ENCODE peak calls at places on chromosomes 5 and 9, in seven cellular contexts. One of them, this sample, is unnamed.

GRCh38 chr9:112065781-112066606 is 109.1 kb downstream of the SUSD1 start:
- DNase-seq in activated CD8-positive, alpha-beta memory T cell treated with anti-CD3 and anti-CD28 coated beads, Interleukin-2, amount 50 U/mL, for 48 hours: no peak
- DNase-seq in naive B cell: no peak
- DNase-seq in C1 segment of cervical spinal cord: no peak
- DNase-seq in colonic mucosa: peak
- DNase-seq in T-helper 2 cell: no peak
- DNase-seq in sciatic nerve: no peak
- DNase-seq in this sample: peak

GRCh38 chr9:84829997-84830696 is 160.6 kb downstream of the NTRK2 start:
- DNase-seq in activated CD8-positive, alpha-beta memory T cell treated with anti-CD3 and anti-CD28 coated beads, Interleukin-2, amount 50 U/mL, for 48 hours: no peak
- DNase-seq in naive B cell: no peak
- DNase-seq in C1 segment of cervical spinal cord: no peak
- DNase-seq in colonic mucosa: no peak
- DNase-seq in T-helper 2 cell: no peak
- DNase-seq in sciatic nerve: no peak
- DNase-seq in this sample: no peak

GRCh38 chr9:93255994-93256877 is 72.3 kb downstream of the WNK2 start:
- DNase-seq in activated CD8-positive, alpha-beta memory T cell treated with anti-CD3 and anti-CD28 coated beads, Interleukin-2, amount 50 U/mL, for 48 hours: peak
- DNase-seq in naive B cell: no peak
- DNase-seq in C1 segment of cervical spinal cord: no peak
- DNase-seq in colonic mucosa: peak
- DNase-seq in T-helper 2 cell: no peak
- DNase-seq in sciatic nerve: no peak
- DNase-seq in this sample: no peak

GRCh38 chr5:125481506-125482455 is 735.3 kb upstream of the ZNF608 start:
- DNase-seq in activated CD8-positive, alpha-beta memory T cell treated with anti-CD3 and anti-CD28 coated beads, Interleukin-2, amount 50 U/mL, for 48 hours: no peak
- DNase-seq in naive B cell: no peak
- DNase-seq in C1 segment of cervical spinal cord: no peak
- DNase-seq in colonic mucosa: no peak
- DNase-seq in T-helper 2 cell: no peak
- DNase-seq in sciatic nerve: no peak
- DNase-seq in this sample: no peak

GRCh38 chr5:126166368-126166767 is 256.8 kb upstream of the GRAMD2B start:
- DNase-seq in activated CD8-positive, alpha-beta memory T cell treated with anti-CD3 and anti-CD28 coated beads, Interleukin-2, amount 50 U/mL, for 48 hours: no peak
- DNase-seq in naive B cell: no peak
- DNase-seq in C1 segment of cervical spinal cord: no peak
- DNase-seq in colonic mucosa: no peak
- DNase-seq in T-helper 2 cell: no peak
- DNase-seq in sciatic nerve: no peak
- DNase-seq in this sample: no peak

GRCh38 chr5:126855266-126855665 is 78.3 kb downstream of the LMNB1 start:
- DNase-seq in activated CD8-positive, alpha-beta memory T cell treated with anti-CD3 and anti-CD28 coated beads, Interleukin-2, amount 50 U/mL, for 48 hours: no peak
- DNase-seq in naive B cell: no peak
- DNase-seq in C1 segment of cervical spinal cord: no peak
- DNase-seq in colonic mucosa: no peak
- DNase-seq in T-helper 2 cell: no peak
- DNase-seq in sciatic nerve: no peak
- DNase-seq in this sample: no peak

GRCh38 chr5:113764382-113764781 is 250.9 kb downstream of the YTHDC2 start:
- DNase-seq in activated CD8-positive, alpha-beta memory T cell treated with anti-CD3 and anti-CD28 coated beads, Interleukin-2, amount 50 U/mL, for 48 hours: no peak
- DNase-seq in naive B cell: no peak
- DNase-seq in C1 segment of cervical spinal cord: no peak
- DNase-seq in colonic mucosa: no peak
- DNase-seq in T-helper 2 cell: no peak
- DNase-seq in sciatic nerve: no peak
- DNase-seq in this sample: no peak

GRCh38 chr5:91562922-91563321 is 179.8 kb upstream of the ARRDC3 start:
- DNase-seq in activated CD8-positive, alpha-beta memory T cell treated with anti-CD3 and anti-CD28 coated beads, Interleukin-2, amount 50 U/mL, for 48 hours: no peak
- DNase-seq in naive B cell: no peak
- DNase-seq in C1 segment of cervical spinal cord: no peak
- DNase-seq in colonic mucosa: no peak
- DNase-seq in T-helper 2 cell: no peak
- DNase-seq in sciatic nerve: no peak
- DNase-seq in this sample: no peak

GRCh38 chr5:138339086-138339456 is 1.0 kb downstream of the FAM53C start:
- DNase-seq in activated CD8-positive, alpha-beta memory T cell treated with anti-CD3 and anti-CD28 coated beads, Interleukin-2, amount 50 U/mL, for 48 hours: no peak
- DNase-seq in naive B cell: peak
- DNase-seq in C1 segment of cervical spinal cord: no peak
- DNase-seq in colonic mucosa: no peak
- DNase-seq in T-helper 2 cell: no peak
- DNase-seq in sciatic nerve: no peak
- DNase-seq in this sample: peak

GRCh38 chr9:70053864-70054263 is 10.2 kb downstream of the MAMDC2 start:
- DNase-seq in activated CD8-positive, alpha-beta memory T cell treated with anti-CD3 and anti-CD28 coated beads, Interleukin-2, amount 50 U/mL, for 48 hours: no peak
- DNase-seq in naive B cell: no peak
- DNase-seq in C1 segment of cervical spinal cord: no peak
- DNase-seq in colonic mucosa: no peak
- DNase-seq in T-helper 2 cell: no peak
- DNase-seq in sciatic nerve: no peak
- DNase-seq in this sample: no peak

GRCh38 chr9:85876628-85877027 is 64.3 kb upstream of the NAA35 start:
- DNase-seq in activated CD8-positive, alpha-beta memory T cell treated with anti-CD3 and anti-CD28 coated beads, Interleukin-2, amount 50 U/mL, for 48 hours: no peak
- DNase-seq in naive B cell: no peak
- DNase-seq in C1 segment of cervical spinal cord: no peak
- DNase-seq in colonic mucosa: no peak
- DNase-seq in T-helper 2 cell: no peak
- DNase-seq in sciatic nerve: no peak
- DNase-seq in this sample: no peak

GRCh38 chr9:135648494-135649410 is 9.4 kb upstream of the GLT6D1 start:
- DNase-seq in activated CD8-positive, alpha-beta memory T cell treated with anti-CD3 and anti-CD28 coated beads, Interleukin-2, amount 50 U/mL, for 48 hours: no peak
- DNase-seq in naive B cell: no peak
- DNase-seq in C1 segment of cervical spinal cord: no peak
- DNase-seq in colonic mucosa: no peak
- DNase-seq in T-helper 2 cell: no peak
- DNase-seq in sciatic nerve: no peak
- DNase-seq in this sample: no peak

GRCh38 chr9:115462623-115463022 is 344.7 kb upstream of the TNC start:
- DNase-seq in activated CD8-positive, alpha-beta memory T cell treated with anti-CD3 and anti-CD28 coated beads, Interleukin-2, amount 50 U/mL, for 48 hours: no peak
- DNase-seq in naive B cell: no peak
- DNase-seq in C1 segment of cervical spinal cord: no peak
- DNase-seq in colonic mucosa: no peak
- DNase-seq in T-helper 2 cell: no peak
- DNase-seq in sciatic nerve: no peak
- DNase-seq in this sample: no peak

GRCh38 chr5:139668064-139668880 is 20.1 kb downstream of the CXXC5 start:
- DNase-seq in activated CD8-positive, alpha-beta memory T cell treated with anti-CD3 and anti-CD28 coated beads, Interleukin-2, amount 50 U/mL, for 48 hours: peak
- DNase-seq in naive B cell: no peak
- DNase-seq in C1 segment of cervical spinal cord: no peak
- DNase-seq in colonic mucosa: no peak
- DNase-seq in T-helper 2 cell: no peak
- DNase-seq in sciatic nerve: no peak
- DNase-seq in this sample: peak

GRCh38 chr5:65774346-65774745 is 52.3 kb downstream of the NLN start:
- DNase-seq in activated CD8-positive, alpha-beta memory T cell treated with anti-CD3 and anti-CD28 coated beads, Interleukin-2, amount 50 U/mL, for 48 hours: no peak
- DNase-seq in naive B cell: no peak
- DNase-seq in C1 segment of cervical spinal cord: no peak
- DNase-seq in colonic mucosa: no peak
- DNase-seq in T-helper 2 cell: no peak
- DNase-seq in sciatic nerve: no peak
- DNase-seq in this sample: peak

GRCh38 chr5:82419559-82420332 is 141.6 kb upstream of the RPS23 start:
- DNase-seq in activated CD8-positive, alpha-beta memory T cell treated with anti-CD3 and anti-CD28 coated beads, Interleukin-2, amount 50 U/mL, for 48 hours: no peak
- DNase-seq in naive B cell: no peak
- DNase-seq in C1 segment of cervical spinal cord: no peak
- DNase-seq in colonic mucosa: no peak
- DNase-seq in T-helper 2 cell: no peak
- DNase-seq in sciatic nerve: no peak
- DNase-seq in this sample: no peak

GRCh38 chr9:114643906-114644305 is 13.7 kb downstream of the TEX53 start:
- DNase-seq in activated CD8-positive, alpha-beta memory T cell treated with anti-CD3 and anti-CD28 coated beads, Interleukin-2, amount 50 U/mL, for 48 hours: peak
- DNase-seq in naive B cell: no peak
- DNase-seq in C1 segment of cervical spinal cord: no peak
- DNase-seq in colonic mucosa: no peak
- DNase-seq in T-helper 2 cell: no peak
- DNase-seq in sciatic nerve: no peak
- DNase-seq in this sample: no peak

GRCh38 chr9:93309889-93310425 is 126.0 kb downstream of the WNK2 start:
- DNase-seq in activated CD8-positive, alpha-beta memory T cell treated with anti-CD3 and anti-CD28 coated beads, Interleukin-2, amount 50 U/mL, for 48 hours: peak
- DNase-seq in naive B cell: no peak
- DNase-seq in C1 segment of cervical spinal cord: no peak
- DNase-seq in colonic mucosa: no peak
- DNase-seq in T-helper 2 cell: no peak
- DNase-seq in sciatic nerve: no peak
- DNase-seq in this sample: no peak

GRCh38 chr9:4298255-4299005 is 1.4 kb downstream of the GLIS3 start:
- DNase-seq in activated CD8-positive, alpha-beta memory T cell treated with anti-CD3 and anti-CD28 coated beads, Interleukin-2, amount 50 U/mL, for 48 hours: peak
- DNase-seq in naive B cell: no peak
- DNase-seq in C1 segment of cervical spinal cord: no peak
- DNase-seq in colonic mucosa: peak
- DNase-seq in T-helper 2 cell: no peak
- DNase-seq in sciatic nerve: peak
- DNase-seq in this sample: peak

GRCh38 chr5:164809831-164810230 is 1304.4 kb downstream of the MAT2B start:
- DNase-seq in activated CD8-positive, alpha-beta memory T cell treated with anti-CD3 and anti-CD28 coated beads, Interleukin-2, amount 50 U/mL, for 48 hours: no peak
- DNase-seq in naive B cell: no peak
- DNase-seq in C1 segment of cervical spinal cord: no peak
- DNase-seq in colonic mucosa: no peak
- DNase-seq in T-helper 2 cell: no peak
- DNase-seq in sciatic nerve: no peak
- DNase-seq in this sample: no peak

GRCh38 chr9:35811364-35812024 is 568 bp downstream of the SPAG8 start:
- DNase-seq in activated CD8-positive, alpha-beta memory T cell treated with anti-CD3 and anti-CD28 coated beads, Interleukin-2, amount 50 U/mL, for 48 hours: no peak
- DNase-seq in naive B cell: no peak
- DNase-seq in C1 segment of cervical spinal cord: no peak
- DNase-seq in colonic mucosa: no peak
- DNase-seq in T-helper 2 cell: no peak
- DNase-seq in sciatic nerve: peak
- DNase-seq in this sample: no peak

GRCh38 chr5:142828797-142829535 is 58.8 kb downstream of the ARHGAP26 start:
- DNase-seq in activated CD8-positive, alpha-beta memory T cell treated with anti-CD3 and anti-CD28 coated beads, Interleukin-2, amount 50 U/mL, for 48 hours: no peak
- DNase-seq in naive B cell: no peak
- DNase-seq in C1 segment of cervical spinal cord: no peak
- DNase-seq in colonic mucosa: no peak
- DNase-seq in T-helper 2 cell: no peak
- DNase-seq in sciatic nerve: no peak
- DNase-seq in this sample: no peak

GRCh38 chr5:77958642-77959315 is 182.6 kb upstream of the TBCA start:
- DNase-seq in activated CD8-positive, alpha-beta memory T cell treated with anti-CD3 and anti-CD28 coated beads, Interleukin-2, amount 50 U/mL, for 48 hours: no peak
- DNase-seq in naive B cell: no peak
- DNase-seq in C1 segment of cervical spinal cord: no peak
- DNase-seq in colonic mucosa: no peak
- DNase-seq in T-helper 2 cell: no peak
- DNase-seq in sciatic nerve: no peak
- DNase-seq in this sample: no peak

GRCh38 chr5:106399381-106399780 is 1271.4 kb downstream of the EFNA5 start:
- DNase-seq in activated CD8-positive, alpha-beta memory T cell treated with anti-CD3 and anti-CD28 coated beads, Interleukin-2, amount 50 U/mL, for 48 hours: no peak
- DNase-seq in naive B cell: no peak
- DNase-seq in C1 segment of cervical spinal cord: no peak
- DNase-seq in colonic mucosa: no peak
- DNase-seq in T-helper 2 cell: no peak
- DNase-seq in sciatic nerve: no peak
- DNase-seq in this sample: peak

GRCh38 chr5:159448-160172 is 31.7 kb upstream of the LRRC14B start:
- DNase-seq in activated CD8-positive, alpha-beta memory T cell treated with anti-CD3 and anti-CD28 coated beads, Interleukin-2, amount 50 U/mL, for 48 hours: peak
- DNase-seq in naive B cell: no peak
- DNase-seq in C1 segment of cervical spinal cord: no peak
- DNase-seq in colonic mucosa: no peak
- DNase-seq in T-helper 2 cell: no peak
- DNase-seq in sciatic nerve: no peak
- DNase-seq in this sample: no peak

GRCh38 chr5:154421868-154422267 is 23.9 kb upstream of the SAP30L start:
- DNase-seq in activated CD8-positive, alpha-beta memory T cell treated with anti-CD3 and anti-CD28 coated beads, Interleukin-2, amount 50 U/mL, for 48 hours: no peak
- DNase-seq in naive B cell: no peak
- DNase-seq in C1 segment of cervical spinal cord: no peak
- DNase-seq in colonic mucosa: no peak
- DNase-seq in T-helper 2 cell: no peak
- DNase-seq in sciatic nerve: no peak
- DNase-seq in this sample: peak

GRCh38 chr5:168286386-168286785 is 5.1 kb upstream of the WWC1 start:
- DNase-seq in activated CD8-positive, alpha-beta memory T cell treated with anti-CD3 and anti-CD28 coated beads, Interleukin-2, amount 50 U/mL, for 48 hours: no peak
- DNase-seq in naive B cell: no peak
- DNase-seq in C1 segment of cervical spinal cord: no peak
- DNase-seq in colonic mucosa: no peak
- DNase-seq in T-helper 2 cell: no peak
- DNase-seq in sciatic nerve: no peak
- DNase-seq in this sample: no peak

GRCh38 chr5:108216890-108217289 is 165.0 kb downstream of the FBXL17 start:
- DNase-seq in activated CD8-positive, alpha-beta memory T cell treated with anti-CD3 and anti-CD28 coated beads, Interleukin-2, amount 50 U/mL, for 48 hours: no peak
- DNase-seq in naive B cell: no peak
- DNase-seq in C1 segment of cervical spinal cord: no peak
- DNase-seq in colonic mucosa: no peak
- DNase-seq in T-helper 2 cell: no peak
- DNase-seq in sciatic nerve: no peak
- DNase-seq in this sample: no peak

GRCh38 chr5:26761040-26761439 is 277.3 kb downstream of the CDH9 start:
- DNase-seq in activated CD8-positive, alpha-beta memory T cell treated with anti-CD3 and anti-CD28 coated beads, Interleukin-2, amount 50 U/mL, for 48 hours: no peak
- DNase-seq in naive B cell: no peak
- DNase-seq in C1 segment of cervical spinal cord: no peak
- DNase-seq in colonic mucosa: no peak
- DNase-seq in T-helper 2 cell: no peak
- DNase-seq in sciatic nerve: no peak
- DNase-seq in this sample: no peak